ENCODE peak calls at places on chromosome 20, in four cellular contexts. One of them, this sample, is unnamed.

GRCh38 chr20:2421247-2421646 is 40.5 kb downstream of the TGM6 start:
- DNase-seq in right cardiac atrium: no peak
- DNase-seq in ovary: no peak
- DNase-seq in aorta: no peak
- DNase-seq in this sample: no peak

GRCh38 chr20:34549291-34549928 is 9.1 kb upstream of the MAP1LC3A start:
- DNase-seq in right cardiac atrium: no peak
- DNase-seq in ovary: no peak
- DNase-seq in aorta: no peak
- DNase-seq in this sample: no peak

GRCh38 chr20:49712918-49713778 is 530 bp downstream of the B4GALT5 start:
- DNase-seq in right cardiac atrium: peak; percentile 82
- DNase-seq in ovary: peak; percentile 69
- DNase-seq in aorta: peak; percentile 61
- DNase-seq in this sample: peak; percentile 53

GRCh38 chr20:15100506-15101160 is 763.2 kb upstream of the FLRT3 start:
- DNase-seq in right cardiac atrium: no peak
- DNase-seq in ovary: no peak
- DNase-seq in aorta: no peak
- DNase-seq in this sample: no peak

GRCh38 chr20:63505723-63506122 is 6.8 kb upstream of the EEF1A2 start:
- DNase-seq in right cardiac atrium: no peak
- DNase-seq in ovary: no peak
- DNase-seq in aorta: no peak
- DNase-seq in this sample: peak; percentile 18

GRCh38 chr20:37205130-37205529 is 25.8 kb upstream of the MROH8 start:
- DNase-seq in right cardiac atrium: no peak
- DNase-seq in ovary: no peak
- DNase-seq in aorta: no peak
- DNase-seq in this sample: no peak

GRCh38 chr20:20362774-20363435 is 5.0 kb upstream of the INSM1 start:
- DNase-seq in right cardiac atrium: no peak
- DNase-seq in ovary: no peak
- DNase-seq in aorta: no peak
- DNase-seq in this sample: no peak

GRCh38 chr20:54062812-54063280 is 7.5 kb downstream of the BCAS1 start:
- DNase-seq in right cardiac atrium: no peak
- DNase-seq in ovary: no peak
- DNase-seq in aorta: no peak
- DNase-seq in this sample: no peak

GRCh38 chr20:4112490-4113420 is 97.4 kb upstream of the RNF24 start:
- DNase-seq in right cardiac atrium: peak; percentile 81
- DNase-seq in ovary: peak; percentile 82
- DNase-seq in aorta: peak; percentile 71
- DNase-seq in this sample: no peak

GRCh38 chr20:50169329-50169823 is 15.9 kb upstream of the PEDS1 start:
- DNase-seq in right cardiac atrium: peak; percentile 86
- DNase-seq in ovary: peak; percentile 83
- DNase-seq in aorta: peak; percentile 78
- DNase-seq in this sample: peak; percentile 71

GRCh38 chr20:17898548-17898994 is 70.0 kb downstream of the SNX5 start:
- DNase-seq in right cardiac atrium: peak; percentile 72
- DNase-seq in ovary: peak; percentile 65
- DNase-seq in aorta: peak; percentile 76
- DNase-seq in this sample: peak; percentile 81

GRCh38 chr20:63176448-63177133 is 39.3 kb downstream of the YTHDF1 start:
- DNase-seq in right cardiac atrium: no peak
- DNase-seq in ovary: no peak
- DNase-seq in aorta: no peak
- DNase-seq in this sample: no peak

GRCh38 chr20:7856756-7857155 is 83.5 kb downstream of the HAO1 start:
- DNase-seq in right cardiac atrium: no peak
- DNase-seq in ovary: no peak
- DNase-seq in aorta: no peak
- DNase-seq in this sample: no peak

GRCh38 chr20:25233016-25233772 is 14.7 kb upstream of the PYGB start:
- DNase-seq in right cardiac atrium: peak; percentile 88
- DNase-seq in ovary: peak; percentile 73
- DNase-seq in aorta: peak; percentile 91
- DNase-seq in this sample: no peak

GRCh38 chr20:34528921-34529297 is 12.7 kb downstream of the DYNLRB1 start:
- DNase-seq in right cardiac atrium: peak; percentile 75
- DNase-seq in ovary: peak; percentile 32
- DNase-seq in aorta: no peak
- DNase-seq in this sample: peak; percentile 70

GRCh38 chr20:38094373-38094775 is 60.8 kb downstream of the RPRD1B start:
- DNase-seq in right cardiac atrium: no peak
- DNase-seq in ovary: no peak
- DNase-seq in aorta: peak; percentile 66
- DNase-seq in this sample: peak; percentile 74

GRCh38 chr20:54254596-54254995 is 46.7 kb downstream of the PFDN4 start:
- DNase-seq in right cardiac atrium: no peak
- DNase-seq in ovary: no peak
- DNase-seq in aorta: no peak
- DNase-seq in this sample: no peak

GRCh38 chr20:6600336-6600735 is 167.2 kb upstream of the BMP2 start:
- DNase-seq in right cardiac atrium: no peak
- DNase-seq in ovary: no peak
- DNase-seq in aorta: no peak
- DNase-seq in this sample: no peak

GRCh38 chr20:17568045-17568788 is 1.7 kb upstream of the DSTN start:
- DNase-seq in right cardiac atrium: no peak
- DNase-seq in ovary: no peak
- DNase-seq in aorta: no peak
- DNase-seq in this sample: no peak

GRCh38 chr20:23151885-23152284 is 65.8 kb upstream of the CD93 start:
- DNase-seq in right cardiac atrium: no peak
- DNase-seq in ovary: no peak
- DNase-seq in aorta: no peak
- DNase-seq in this sample: no peak

GRCh38 chr20:40941023-40941655 is 87.5 kb upstream of the TOP1 start:
- DNase-seq in right cardiac atrium: no peak
- DNase-seq in ovary: no peak
- DNase-seq in aorta: no peak
- DNase-seq in this sample: no peak

GRCh38 chr20:49397525-49397924 is 84.9 kb downstream of the KCNB1 start:
- DNase-seq in right cardiac atrium: no peak
- DNase-seq in ovary: no peak
- DNase-seq in aorta: peak; percentile 55
- DNase-seq in this sample: no peak

GRCh38 chr20:20821496-20822260 is 109.2 kb upstream of the RALGAPA2 start:
- DNase-seq in right cardiac atrium: no peak
- DNase-seq in ovary: no peak
- DNase-seq in aorta: no peak
- DNase-seq in this sample: no peak

GRCh38 chr20:35523298-35523888 is 6.1 kb downstream of the C20orf173 start:
- DNase-seq in right cardiac atrium: no peak
- DNase-seq in ovary: no peak
- DNase-seq in aorta: peak; percentile 44
- DNase-seq in this sample: no peak

GRCh38 chr20:35120012-35120701 is 27.0 kb downstream of the EDEM2 start:
- DNase-seq in right cardiac atrium: peak; percentile 57
- DNase-seq in ovary: no peak
- DNase-seq in aorta: peak; percentile 76
- DNase-seq in this sample: no peak

GRCh38 chr20:46468508-46468907 is 44.9 kb downstream of the ZNF334 start:
- DNase-seq in right cardiac atrium: no peak
- DNase-seq in ovary: no peak
- DNase-seq in aorta: no peak
- DNase-seq in this sample: no peak

GRCh38 chr20:15141880-15142279 is 804.5 kb upstream of the FLRT3 start:
- DNase-seq in right cardiac atrium: no peak
- DNase-seq in ovary: no peak
- DNase-seq in aorta: no peak
- DNase-seq in this sample: no peak

GRCh38 chr20:10280016-10280908 is 61.6 kb downstream of the SNAP25 start:
- DNase-seq in right cardiac atrium: no peak
- DNase-seq in ovary: no peak
- DNase-seq in aorta: no peak
- DNase-seq in this sample: no peak

GRCh38 chr20:54184920-54185626 is 11.3 kb upstream of the CYP24A1 start:
- DNase-seq in right cardiac atrium: no peak
- DNase-seq in ovary: no peak
- DNase-seq in aorta: no peak
- DNase-seq in this sample: no peak

GRCh38 chr20:33902011-33902410 is 90.9 kb downstream of the CHMP4B start:
- DNase-seq in right cardiac atrium: no peak
- DNase-seq in ovary: no peak
- DNase-seq in aorta: no peak
- DNase-seq in this sample: no peak

GRCh38 chr20:60999256-60999655 is 252.8 kb upstream of the CDH4 start:
- DNase-seq in right cardiac atrium: no peak
- DNase-seq in ovary: no peak
- DNase-seq in aorta: no peak
- DNase-seq in this sample: no peak
- H3K27ac ChIP-seq in right cardiac atrium: no peak overlapping the region
- H3K27ac ChIP-seq in ovary: no peak overlapping the region
- H3K27ac ChIP-seq in aorta: no peak overlapping the region
- H3K27ac ChIP-seq in this sample: no peak overlapping the region

GRCh38 chr20:47781631-47782030 is 3.6 kb downstream of the SULF2 start:
- DNase-seq in right cardiac atrium: no peak
- DNase-seq in ovary: no peak
- DNase-seq in aorta: no peak
- DNase-seq in this sample: no peak
- H3K4me1 ChIP-seq in right cardiac atrium: peaks cover 5% of the 10 kb centered on the region
- H3K4me1 ChIP-seq in ovary: peaks cover 22% of the 10 kb centered on the region
- H3K4me1 ChIP-seq in aorta: no peaks in the 10 kb centered on the region
- H3K4me1 ChIP-seq in this sample: peaks cover 29% of the 10 kb centered on the region

GRCh38 chr20:58996226-58996611 is 10.8 kb downstream of the CTSZ start:
- DNase-seq in right cardiac atrium: no peak
- DNase-seq in ovary: no peak
- DNase-seq in aorta: no peak
- DNase-seq in this sample: peak; percentile 18
- H3K27ac ChIP-seq in right cardiac atrium: no peak overlapping the region
- H3K27ac ChIP-seq in ovary: no peak overlapping the region
- H3K27ac ChIP-seq in aorta: no peak overlapping the region
- H3K27ac ChIP-seq in this sample: no peak overlapping the region

DNA sequence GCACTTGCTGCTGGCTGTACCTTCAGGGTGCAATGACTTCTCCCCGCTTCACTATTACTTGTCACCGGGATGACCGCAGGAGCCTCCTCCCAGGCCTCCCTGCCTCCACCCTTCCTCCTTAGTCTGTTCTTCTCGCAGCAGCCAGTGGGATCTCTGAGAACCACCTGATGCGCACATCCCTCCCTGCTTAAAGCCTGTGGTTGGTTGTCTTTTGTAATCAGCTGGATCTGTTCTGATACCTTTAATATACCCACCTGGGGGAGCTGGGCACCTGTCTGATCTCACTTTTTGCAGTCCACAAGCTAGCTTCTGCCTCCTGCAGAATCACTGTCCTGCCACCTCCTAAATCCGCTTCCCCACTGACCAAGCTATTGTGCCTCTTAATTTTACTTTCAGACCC is 34.6 kb downstream of the TOX2 start:
- DNase-seq in right cardiac atrium: no peak
- DNase-seq in ovary: no peak
- DNase-seq in aorta: no peak
- DNase-seq in this sample: no peak
- H3K4me1 ChIP-seq in right cardiac atrium: no peaks in the 10 kb centered on the region
- H3K4me1 ChIP-seq in ovary: no peaks in the 10 kb centered on the region
- H3K4me1 ChIP-seq in aorta: no peaks in the 10 kb centered on the region
- H3K4me1 ChIP-seq in this sample: no peaks in the 10 kb centered on the region

DNA sequence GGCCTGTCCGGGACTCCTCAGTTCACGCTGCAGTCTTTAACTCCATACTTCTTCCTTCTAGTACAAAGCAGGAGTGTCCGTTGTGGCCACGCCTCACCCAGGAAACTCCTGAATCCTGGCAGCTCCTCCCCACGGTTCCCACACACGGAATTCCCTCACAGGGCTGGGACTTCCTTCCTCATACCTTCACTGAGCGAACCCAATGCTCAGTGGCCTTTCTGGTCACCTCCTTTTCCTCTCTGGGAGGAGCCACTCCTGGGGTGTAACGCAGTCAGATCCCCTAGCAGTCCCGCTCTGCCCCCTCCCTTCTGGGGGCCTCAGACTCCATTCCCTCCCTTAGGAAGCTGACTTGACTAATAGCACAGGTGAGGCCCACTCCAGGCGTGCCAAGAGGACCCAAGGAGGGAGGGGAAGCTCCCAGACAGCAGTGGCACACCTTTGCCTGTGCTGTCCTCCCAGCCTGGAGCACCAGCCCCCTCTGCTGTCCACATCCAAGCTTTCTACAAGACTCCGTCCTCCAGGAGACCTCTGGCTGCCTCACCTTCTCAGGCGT is at the start of gene SLC52A3:
- DNase-seq in right cardiac atrium: peak; percentile 65
- DNase-seq in ovary: no peak
- DNase-seq in aorta: no peak
- DNase-seq in this sample: peak; percentile 68
- H3K27ac ChIP-seq in right cardiac atrium: peak within 1 kb of the TSS; percentile 57
- H3K27ac ChIP-seq in ovary: no peak within 1 kb of the TSS
- H3K27ac ChIP-seq in aorta: no peak within 1 kb of the TSS
- H3K27ac ChIP-seq in this sample: peak within 1 kb of the TSS; percentile 85

GRCh38 chr20:32485126-32485769 is 99.9 kb downstream of the NOL4L start:
- DNase-seq in right cardiac atrium: peak; percentile 82
- DNase-seq in ovary: peak; percentile 84
- DNase-seq in aorta: peak; percentile 84
- DNase-seq in this sample: peak; percentile 78

GRCh38 chr20:32482251-32483220 is 102.6 kb downstream of the NOL4L start:
- DNase-seq in right cardiac atrium: peak; percentile 84
- DNase-seq in ovary: peak; percentile 62
- DNase-seq in aorta: peak; percentile 72
- DNase-seq in this sample: peak; percentile 51

GRCh38 chr20:32485770-32486248 is 99.3 kb downstream of the NOL4L start:
- DNase-seq in right cardiac atrium: no peak
- DNase-seq in ovary: no peak
- DNase-seq in aorta: peak; percentile 4
- DNase-seq in this sample: no peak

GRCh38 chr20:32483351-32484220 is 101.5 kb downstream of the NOL4L start:
- DNase-seq in right cardiac atrium: peak; percentile 88
- DNase-seq in ovary: peak; percentile 76
- DNase-seq in aorta: peak; percentile 73
- DNase-seq in this sample: peak; percentile 75

GRCh38 chr20:32484221-32485125 is 100.7 kb downstream of the NOL4L start:
- DNase-seq in right cardiac atrium: peak; percentile 82
- DNase-seq in ovary: no peak
- DNase-seq in aorta: peak; percentile 70
- DNase-seq in this sample: peak; percentile 51
- H3K4me1 ChIP-seq in right cardiac atrium: peaks cover 8% of the 10 kb centered on the region
- H3K4me1 ChIP-seq in ovary: no peaks in the 10 kb centered on the region
- H3K4me1 ChIP-seq in aorta: no peaks in the 10 kb centered on the region
- H3K4me1 ChIP-seq in this sample: peaks cover 43% of the 10 kb centered on the region

GRCh38 chr20:51345601-51346101 is 196.9 kb downstream of the NFATC2 start:
- DNase-seq in right cardiac atrium: no peak
- DNase-seq in ovary: peak; percentile 77
- DNase-seq in aorta: no peak
- DNase-seq in this sample: no peak
- H3K27ac ChIP-seq in right cardiac atrium: no peak overlapping the region
- H3K27ac ChIP-seq in ovary: peak overlapping the region; percentile 27
- H3K27ac ChIP-seq in aorta: no peak overlapping the region
- H3K27ac ChIP-seq in this sample: no peak overlapping the region

GRCh38 chr20:57090590-57091560 is 175.6 kb downstream of the BMP7 start:
- DNase-seq in right cardiac atrium: no peak
- DNase-seq in ovary: no peak
- DNase-seq in aorta: no peak
- DNase-seq in this sample: peak; percentile 16
- H3K4me1 ChIP-seq in right cardiac atrium: no peaks in the 10 kb centered on the region
- H3K4me1 ChIP-seq in ovary: no peaks in the 10 kb centered on the region
- H3K4me1 ChIP-seq in aorta: no peaks in the 10 kb centered on the region
- H3K4me1 ChIP-seq in this sample: peaks cover 4% of the 10 kb centered on the region